ENCODE peak calls at places on chromosomes 12 and 14, in six cellular contexts. D is HL-60, N is K562, E is SK-N-SH, T is GM12878, L is H1. P is an unnamed sample.

GRCh38 chr12:107019546-107019945 is 32.6 kb upstream of the MTERF2 start:
- DNase-seq in L (no peak), E (no peak), N (no peak), D (no peak), T (no peak), P (no peak)

GRCh38 chr12:104964167-104964566 is 6.1 kb upstream of the SLC41A2 start:
- DNase-seq in D (no peak), L (no peak), E (no peak), T (no peak), N (no peak), P (no peak)

GRCh38 chr14:73458219-73458976 is at the start of gene NUMB:
- DNase-seq in L (peak; percentile 93), E (peak; percentile 96), T (peak; percentile 100), D (peak; percentile 97), N (peak; percentile 95), P (peak; percentile 99)

GRCh38 chr14:78399316-78399889 is 229.2 kb downstream of the NRXN3 start:
- DNase-seq in L (peak; percentile 60), N (peak; percentile 7), E (no peak), D (no peak), T (no peak), P (no peak)

GRCh38 chr12:16523570-16524331 is 82.2 kb downstream of the LMO3 start:
- DNase-seq in T (no peak), N (no peak), E (no peak), L (no peak), D (no peak), P (no peak)

GRCh38 chr14:90443161-90444076 is 46.6 kb downstream of the CALM1 start:
- DNase-seq in N (no peak), T (no peak), L (no peak), D (no peak), E (no peak), P (no peak)

GRCh38 chr12:118310320-118310719 is 62.4 kb downstream of the TAOK3 start:
- DNase-seq in E (no peak), N (no peak), T (no peak), D (no peak), L (no peak), P (no peak)

GRCh38 chr14:103087343-103087835 is 3.4 kb downstream of the LBHD2 start:
- DNase-seq in D (no peak), E (peak; percentile 62), L (no peak), T (no peak), N (no peak), P (no peak)

GRCh38 chr12:113250045-113250444 is 28.8 kb downstream of the TPCN1 start:
- DNase-seq in D (no peak), T (no peak), L (no peak), E (no peak), N (no peak), P (no peak)

GRCh38 chr12:10361084-10361483 is 28.8 kb downstream of the KLRK1 start:
- DNase-seq in E (no peak), D (no peak), N (no peak), L (no peak), T (no peak), P (no peak)

GRCh38 chr14:67170706-67171105 is 18.5 kb upstream of the GARIN2 start:
- DNase-seq in T (no peak), D (no peak), E (no peak), L (no peak), N (no peak), P (no peak)

GRCh38 chr12:68613209-68613904 is 2.7 kb downstream of the RAP1B start:
- DNase-seq in T (no peak), D (no peak), L (no peak), E (no peak), N (no peak), P (no peak)

GRCh38 chr14:103510311-103511021 is 12.2 kb downstream of the CKB start:
- DNase-seq in L (no peak), N (no peak), T (no peak), D (no peak), E (no peak), P (no peak)

GRCh38 chr12:57517187-57517586 is 3.1 kb downstream of the DDIT3 start:
- DNase-seq in T (no peak), D (no peak), N (no peak), L (no peak), E (no peak), P (no peak)

GRCh38 chr14:51527073-51527472 is 124.6 kb upstream of the FRMD6 start:
- DNase-seq in E (no peak), N (no peak), D (no peak), T (no peak), L (no peak), P (no peak)

DNA sequence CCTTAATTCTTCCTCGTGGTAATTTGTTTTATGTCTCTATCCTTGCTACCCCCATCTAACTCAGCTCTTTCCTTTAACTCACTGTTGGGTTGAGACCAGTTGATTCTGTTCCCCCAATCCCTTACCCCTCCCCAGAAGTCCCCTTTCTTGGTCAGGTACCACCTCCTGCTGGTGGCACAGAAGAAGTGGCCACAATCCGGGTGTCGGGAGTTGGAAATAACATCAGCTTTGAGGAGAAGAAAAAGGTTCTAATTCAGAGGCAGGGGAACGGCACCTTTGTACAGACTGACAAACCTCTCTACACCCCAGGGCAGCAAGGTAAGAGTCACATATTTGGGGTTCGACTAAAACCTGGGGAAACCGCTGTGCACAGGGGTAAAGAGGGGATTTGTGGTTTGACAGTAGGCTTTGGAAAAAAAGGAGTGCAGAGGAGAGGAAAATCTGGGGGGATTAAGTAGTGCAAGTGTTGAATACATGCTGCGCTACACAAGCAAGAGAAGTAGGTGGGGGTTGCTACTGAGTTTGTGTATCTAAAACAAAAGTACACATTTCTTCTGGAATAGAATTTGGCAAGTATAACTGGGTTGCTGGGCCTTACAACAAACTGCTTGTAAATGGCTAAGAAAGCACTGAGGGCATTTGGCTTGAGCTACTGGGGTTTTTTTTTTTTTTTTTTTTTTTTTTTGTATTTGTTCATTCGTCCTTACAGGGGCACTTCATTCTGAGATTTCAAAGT is 1.3 kb downstream of the A2ML1 start:
- DNase-seq in E (peak; percentile 69), L (peak; percentile 84), D (peak; percentile 3), N (peak; percentile 24), T (no peak), P (no peak)
- TF ChIP-seq CTCF in E (peak; percentile 61), L (peak; percentile 89), D (no peak), N (peak; percentile 79), T (peak; percentile 3), P (peak; percentile 51)

DNA sequence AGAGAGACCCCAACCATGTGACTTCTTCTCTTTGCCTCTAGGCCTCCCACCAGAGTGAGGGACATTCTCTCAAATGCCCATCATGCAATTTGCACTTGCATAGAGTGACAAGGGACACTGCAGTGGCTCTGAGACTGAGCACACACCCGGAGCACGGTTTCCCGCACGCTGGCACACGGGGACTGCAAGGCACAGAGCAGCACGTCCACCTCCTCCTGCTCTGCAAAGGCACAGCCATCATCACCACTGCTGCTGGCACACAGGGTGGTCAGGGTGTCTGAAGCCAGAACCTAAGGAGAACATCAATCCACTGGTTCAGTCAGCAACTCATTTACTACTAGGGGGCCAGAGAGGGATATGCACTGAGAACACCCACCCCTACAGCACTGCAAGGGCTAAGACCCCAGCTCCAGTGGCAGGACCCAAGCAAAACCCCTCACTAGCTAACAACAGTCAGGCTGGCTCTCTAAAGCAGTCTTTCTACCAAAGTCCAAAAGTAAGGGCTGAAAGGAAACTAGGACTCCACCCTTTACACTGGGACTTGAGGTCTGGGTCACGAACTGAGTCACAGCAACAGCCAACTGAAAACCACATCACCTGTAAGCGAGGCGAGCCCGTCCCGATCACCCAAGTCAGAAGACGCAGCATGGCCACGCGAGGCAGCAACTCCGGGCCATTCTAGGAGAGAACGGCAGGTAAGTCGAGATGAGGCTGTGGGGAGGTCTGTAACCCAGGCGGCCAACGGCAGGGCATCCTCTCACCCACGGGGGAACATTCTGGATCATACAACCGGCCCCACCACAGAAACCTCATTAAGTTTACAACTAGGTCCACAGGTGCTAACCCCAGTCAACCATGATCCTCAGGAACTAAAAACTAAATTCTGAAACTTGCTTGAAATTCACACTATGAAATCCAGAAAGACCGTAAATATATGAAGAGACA is 37.9 kb downstream of the GCN1 start:
- DNase-seq in L (no peak), T (no peak), E (no peak), N (no peak), D (no peak), P (no peak)
- TF ChIP-seq GABPA in L (no peak), T (no peak), E (no peak), N (no peak), D (no peak), P (no peak)

DNA sequence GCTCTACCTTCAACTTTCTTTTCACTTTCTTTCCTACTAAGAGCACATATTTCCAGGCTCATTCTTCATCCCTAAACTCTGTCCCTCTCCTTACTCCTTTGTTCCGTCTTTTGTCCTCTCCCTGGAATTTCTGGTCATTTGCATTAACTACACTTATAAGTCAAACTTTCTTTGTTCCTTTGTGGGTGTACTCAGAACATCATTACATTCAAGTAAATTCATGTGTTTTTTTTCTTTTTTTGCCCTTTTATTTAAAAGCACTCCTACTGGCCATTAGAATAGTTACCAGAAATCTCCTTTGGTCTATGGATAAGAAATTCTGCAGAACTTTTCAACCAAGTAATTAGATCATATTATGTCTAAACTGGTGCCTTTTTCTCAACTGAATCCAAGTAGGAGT is 802.6 kb downstream of the DIO2 start:
- DNase-seq in N (no peak), L (no peak), E (no peak), T (no peak), D (no peak), P (no peak)
- TF ChIP-seq CTCF in N (no peak), L (peak; percentile 3), E (peak; percentile 45), T (no peak), D (no peak), P (no peak)

GRCh38 chr12:25423355-25423754 is 129.7 kb downstream of the LMNTD1 start:
- DNase-seq in D (no peak), L (no peak), E (no peak), N (no peak), T (no peak), P (no peak)

GRCh38 chr12:25422241-25422640 is 130.8 kb downstream of the LMNTD1 start:
- DNase-seq in T (no peak), L (no peak), E (no peak), N (no peak), D (no peak), P (no peak)

GRCh38 chr12:25433024-25433423 is 120.1 kb downstream of the LMNTD1 start:
- DNase-seq in E (no peak), T (no peak), D (no peak), N (no peak), L (no peak), P (no peak)

GRCh38 chr12:25424186-25424854 is 128.8 kb downstream of the LMNTD1 start:
- DNase-seq in L (no peak), N (no peak), E (no peak), T (no peak), D (no peak), P (no peak)

GRCh38 chr12:25427328-25428249 is 125.5 kb downstream of the LMNTD1 start:
- DNase-seq in T (no peak), N (no peak), L (no peak), D (no peak), E (no peak), P (no peak)
- TF ChIP-seq GABPA in T (no peak), N (no peak), L (no peak), D (no peak), E (no peak), P (no peak)

DNA sequence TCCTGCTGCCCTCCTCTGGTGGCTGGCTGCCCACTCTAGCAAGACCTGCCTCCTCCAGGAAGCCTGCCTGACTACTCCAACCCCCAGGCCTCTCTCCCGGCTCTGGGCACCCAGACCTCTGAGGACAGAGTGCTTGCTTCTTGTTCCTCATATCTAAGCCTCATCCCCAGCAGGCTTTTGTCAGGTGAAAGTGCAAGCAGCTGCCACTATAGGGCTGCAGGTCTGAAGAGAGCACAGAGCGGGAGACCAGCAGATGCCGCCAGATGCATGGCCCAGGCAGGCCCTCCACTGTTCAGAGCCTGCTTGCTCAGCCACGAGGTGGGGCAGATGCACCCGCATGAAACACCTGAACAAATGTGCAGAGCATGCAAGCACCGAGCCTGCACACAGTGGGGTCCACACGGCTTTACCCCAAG is 73.0 kb downstream of the SERPINA3 start:
- DNase-seq in E (peak; percentile 12), D (no peak), L (no peak), N (no peak), T (no peak), P (peak; percentile 28)
- TF ChIP-seq CTCF in E (no peak), D (no peak), L (peak; percentile 26), N (peak; percentile 31), T (no peak), P (peak; percentile 76)